ENCODE peak calls at places on chromosome 9, in five cellular contexts. D is effector CD8-positive, alpha-beta T cell; B is uterus; J is RPMI8226; H is amygdala. G is an unnamed sample.

GRCh38 chr9:36637491-36638270 is 65.0 kb downstream of the MELK start:
- DNase-seq in D (no peak), B (no peak), J (no peak), H (no peak), G (no peak)

GRCh38 chr9:94649100-94649855 is 10.0 kb upstream of the FBP1 start:
- DNase-seq in D (no peak), B (no peak), J (peak; percentile 19), H (no peak), G (no peak)

GRCh38 chr9:113503613-113504230 is 40.2 kb downstream of the RGS3 start:
- DNase-seq in D (no peak), B (no peak), J (no peak), H (no peak), G (no peak)

GRCh38 chr9:124733964-124734740 is 37.0 kb downstream of the NR6A1 start:
- DNase-seq in D (no peak), B (no peak), J (peak; percentile 19), H (no peak), G (no peak)

GRCh38 chr9:112629890-112630485 is 87.9 kb downstream of the INIP start:
- DNase-seq in D (no peak), B (no peak), J (no peak), H (no peak), G (no peak)

GRCh38 chr9:16579872-16580432 is 290.5 kb downstream of the BNC2 start:
- DNase-seq in D (no peak), B (no peak), J (no peak), H (no peak), G (no peak)

GRCh38 chr9:96459268-96460007 is 9.5 kb downstream of the HABP4 start:
- DNase-seq in D (no peak), B (no peak), J (no peak), H (no peak), G (no peak)

GRCh38 chr9:5488616-5489015 is 21.7 kb upstream of the PDCD1LG2 start:
- DNase-seq in D (no peak), B (no peak), J (no peak), H (no peak), G (no peak)

GRCh38 chr9:32431940-32432555 is 47.6 kb downstream of the ACO1 start:
- DNase-seq in D (peak; percentile 22), B (peak; percentile 53), J (no peak), H (no peak), G (no peak)

GRCh38 chr9:96040591-96041461 is 165.3 kb downstream of the ERCC6L2 start:
- DNase-seq in D (no peak), B (no peak), J (no peak), H (no peak), G (no peak)

GRCh38 chr9:126612329-126612812 is 1.4 kb upstream of the LMX1B start:
- DNase-seq in D (no peak), B (no peak), J (no peak), H (no peak), G (no peak)

GRCh38 chr9:92385953-92386352 is 18.4 kb downstream of the OGN start:
- DNase-seq in D (no peak), B (no peak), J (no peak), H (no peak), G (no peak)

GRCh38 chr9:131140112-131140511 is 14.7 kb downstream of the NUP214 start:
- DNase-seq in D (no peak), B (no peak), J (no peak), H (no peak), G (no peak)

GRCh38 chr9:106622148-106622547 is 240.8 kb upstream of the ZNF462 start:
- DNase-seq in D (no peak), B (no peak), J (no peak), H (no peak), G (no peak)

GRCh38 chr9:131263701-131264100 is 12.6 kb downstream of the FAM78A start:
- DNase-seq in D (no peak), B (no peak), J (no peak), H (no peak), G (no peak)

GRCh38 chr9:126934441-126934840 is 19.9 kb downstream of the RALGPS1 start:
- DNase-seq in D (no peak), B (no peak), J (no peak), H (no peak), G (no peak)

GRCh38 chr9:3459076-3459475 is 66.7 kb downstream of the RFX3 start:
- DNase-seq in D (no peak), B (no peak), J (no peak), H (no peak), G (no peak)

GRCh38 chr9:128124873-128125574 is 2.5 kb downstream of the PTGES2 start:
- DNase-seq in D (peak; percentile 33), B (no peak), J (peak; percentile 60), H (no peak), G (peak; percentile 25)

GRCh38 chr9:27785714-27786100 is 212.4 kb upstream of the C9orf72 start:
- DNase-seq in D (no peak), B (no peak), J (no peak), H (no peak), G (no peak)

GRCh38 chr9:32590898-32591297 is 17.9 kb upstream of the NDUFB6 start:
- DNase-seq in D (no peak), B (no peak), J (no peak), H (no peak), G (no peak)

GRCh38 chr9:75152416-75152815 is 64.1 kb downstream of the OSTF1 start:
- DNase-seq in D (no peak), B (no peak), J (no peak), H (no peak), G (no peak)

GRCh38 chr9:109118802-109119438 is 827 bp downstream of the TMEM245 start:
- DNase-seq in D (no peak), B (no peak), J (peak; percentile 17), H (no peak), G (no peak)

GRCh38 chr9:133054966-133055365 is 6.8 kb upstream of the CEL start:
- DNase-seq in D (no peak), B (no peak), J (no peak), H (no peak), G (no peak)

GRCh38 chr9:137905740-137906139 is 28.2 kb downstream of the CACNA1B start:
- DNase-seq in D (no peak), B (no peak), J (no peak), H (no peak), G (no peak)

GRCh38 chr9:107863406-107863805 is 373.8 kb upstream of the KLF4 start:
- DNase-seq in D (no peak), B (no peak), J (no peak), H (no peak), G (no peak)

GRCh38 chr9:128203024-128203841 is at the start of gene DNM1:
- DNase-seq in D (peak; percentile 58), B (no peak), J (peak; percentile 88), H (no peak), G (peak; percentile 39)

GRCh38 chr9:33192493-33193245 is 25.5 kb upstream of the B4GALT1 start:
- DNase-seq in D (no peak), B (no peak), J (no peak), H (no peak), G (no peak)

GRCh38 chr9:2681981-2682380 is 35.3 kb upstream of the KCNV2 start:
- DNase-seq in D (no peak), B (no peak), J (no peak), H (no peak), G (no peak)

GRCh38 chr9:132268725-132269352 is 85.9 kb downstream of the SETX start:
- DNase-seq in D (peak; percentile 55), B (peak; percentile 58), J (peak; percentile 79), H (no peak), G (peak; percentile 39)

GRCh38 chr9:129333961-129334743 is 156.1 kb upstream of the IER5L start:
- DNase-seq in D (peak; percentile 9), B (peak; percentile 93), J (peak; percentile 65), H (peak; percentile 34), G (peak; percentile 64)

GRCh38 chr9:131446276-131446675 is 52.4 kb downstream of the PRRC2B start:
- DNase-seq in D (no peak), B (no peak), J (no peak), H (no peak), G (no peak)

GRCh38 chr9:15889555-15889954 is 336.7 kb downstream of the CCDC171 start:
- DNase-seq in D (no peak), B (no peak), J (no peak), H (no peak), G (no peak)

GRCh38 chr9:70145981-70146380 is 102.3 kb downstream of the MAMDC2 start:
- DNase-seq in D (no peak), B (no peak), J (no peak), H (no peak), G (no peak)

GRCh38 chr9:4739587-4740372 is 1.2 kb downstream of the AK3 start:
- DNase-seq in D (no peak), B (no peak), J (no peak), H (no peak), G (no peak)

GRCh38 chr9:116156621-116157314 is 3.2 kb downstream of the PAPPA start:
- DNase-seq in D (no peak), B (peak; percentile 85), J (no peak), H (no peak), G (no peak)

GRCh38 chr9:91908746-91909145 is 41.3 kb downstream of the ROR2 start:
- DNase-seq in D (no peak), B (no peak), J (peak; percentile 59), H (no peak), G (no peak)

GRCh38 chr9:73869261-73869660 is 627.9 kb upstream of the RORB start:
- DNase-seq in D (no peak), B (no peak), J (peak; percentile 34), H (no peak), G (no peak)

GRCh38 chr9:114929166-114929565 is 1.2 kb downstream of the TNFSF8 start:
- DNase-seq in D (no peak), B (no peak), J (peak; percentile 61), H (no peak), G (no peak)